ENCODE peak calls at places on chromosomes 6 and 20, in five cellular contexts. Z is nephron progenitor cell; S is activated CD4-positive, alpha-beta T cell treated with anti-CD3 and anti-CD28 coated beads, Interleukin-2, amount 50 U/mL, for 1 hour; Q is KG1; L is T-helper 1 cell. O is an unnamed sample.

GRCh38 chr6:154891901-154892300 is 103.2 kb upstream of the TIAM2 start:
- DNase-seq in S (no peak), L (no peak), Q (no peak), Z (no peak), O (peak)

GRCh38 chr6:15073883-15074465 is 171.9 kb upstream of the JARID2 start:
- DNase-seq in L (no peak), Z (no peak), S (no peak), Q (no peak), O (no peak)

GRCh38 chr20:14992961-14993360 is 655.5 kb upstream of the FLRT3 start:
- DNase-seq in L (no peak), S (no peak), Z (no peak), Q (no peak), O (no peak)

GRCh38 chr20:51431321-51431720 is 111.2 kb downstream of the NFATC2 start:
- DNase-seq in L (no peak), Z (no peak), S (no peak), Q (peak), O (no peak)

GRCh38 chr20:60283281-60283680 is 325.1 kb downstream of the CDH26 start:
- DNase-seq in Z (no peak), Q (no peak), L (no peak), S (no peak), O (no peak)

GRCh38 chr6:41570270-41570615 is 24.1 kb downstream of the FOXP4 start:
- DNase-seq in Q (no peak), Z (peak), S (no peak), L (no peak), O (no peak)

GRCh38 chr6:110201141-110201848 is 21.1 kb downstream of the CDC40 start:
- DNase-seq in S (no peak), Q (no peak), Z (no peak), L (no peak), O (no peak)

GRCh38 chr20:51554538-51555165 is 12.1 kb upstream of the NFATC2 start:
- DNase-seq in Z (no peak), Q (no peak), L (no peak), S (no peak), O (no peak)

GRCh38 chr6:37493047-37493995 is 6.4 kb downstream of the CCDC167 start:
- DNase-seq in L (no peak), Q (no peak), Z (no peak), S (no peak), O (no peak)

GRCh38 chr6:129683606-129684322 is 26.2 kb downstream of the ARHGAP18 start:
- DNase-seq in S (peak), Z (no peak), Q (peak), L (peak), O (peak)

GRCh38 chr6:134642217-134642616 is 307.7 kb downstream of the ALDH8A1 start:
- DNase-seq in L (no peak), Z (no peak), Q (no peak), S (no peak), O (no peak)

GRCh38 chr6:79841577-79842381 is 105.6 kb downstream of the ELOVL4 start:
- DNase-seq in Z (no peak), S (no peak), L (no peak), Q (no peak), O (no peak)